ENCODE peak calls at places on chromosomes 16 and 17, in six cellular contexts. One of them, this sample, is unnamed.

GRCh38 chr17:56593741-56594527 is 435 bp downstream of the NOG start:
- DNase-seq in IMR-90: peak; percentile 71
- DNase-seq in stimulated activated CD8-positive, alpha-beta memory T cell treated with anti-CD3 and anti-CD28 coated beads, Interleukin-15, amount 100 ng/mL, for 48 hours: peak; percentile 30
- DNase-seq in A549: peak; percentile 71
- DNase-seq in Ammon's horn: peak; percentile 57
- DNase-seq in colonic mucosa: peak; percentile 29
- DNase-seq in this sample: peak; percentile 58

GRCh38 chr16:49411121-49411970 is 37.7 kb downstream of the C16orf78 start:
- DNase-seq in A549: no peak
- DNase-seq in stimulated activated CD8-positive, alpha-beta memory T cell treated with anti-CD3 and anti-CD28 coated beads, Interleukin-15, amount 100 ng/mL, for 48 hours: no peak
- DNase-seq in IMR-90: no peak
- DNase-seq in colonic mucosa: no peak
- DNase-seq in Ammon's horn: no peak
- DNase-seq in this sample: no peak

GRCh38 chr17:82529914-82530300 is 10.4 kb downstream of the FOXK2 start:
- DNase-seq in A549: no peak
- DNase-seq in stimulated activated CD8-positive, alpha-beta memory T cell treated with anti-CD3 and anti-CD28 coated beads, Interleukin-15, amount 100 ng/mL, for 48 hours: no peak
- DNase-seq in colonic mucosa: no peak
- DNase-seq in IMR-90: no peak
- DNase-seq in Ammon's horn: no peak
- DNase-seq in this sample: no peak

GRCh38 chr16:56203052-56203451 is 11.8 kb downstream of the GNAO1 start:
- DNase-seq in IMR-90: peak; percentile 6
- DNase-seq in stimulated activated CD8-positive, alpha-beta memory T cell treated with anti-CD3 and anti-CD28 coated beads, Interleukin-15, amount 100 ng/mL, for 48 hours: no peak
- DNase-seq in A549: peak; percentile 38
- DNase-seq in Ammon's horn: peak; percentile 45
- DNase-seq in colonic mucosa: no peak
- DNase-seq in this sample: peak; percentile 4

GRCh38 chr17:58317421-58318064 is 11.1 kb downstream of the TSPOAP1 start:
- DNase-seq in A549: peak; percentile 92
- DNase-seq in IMR-90: peak; percentile 75
- DNase-seq in colonic mucosa: peak; percentile 64
- DNase-seq in stimulated activated CD8-positive, alpha-beta memory T cell treated with anti-CD3 and anti-CD28 coated beads, Interleukin-15, amount 100 ng/mL, for 48 hours: peak; percentile 69
- DNase-seq in Ammon's horn: no peak
- DNase-seq in this sample: peak; percentile 41

GRCh38 chr16:2196162-2196980 is at the start of gene CASKIN1:
- DNase-seq in Ammon's horn: no peak
- DNase-seq in A549: no peak
- DNase-seq in colonic mucosa: no peak
- DNase-seq in stimulated activated CD8-positive, alpha-beta memory T cell treated with anti-CD3 and anti-CD28 coated beads, Interleukin-15, amount 100 ng/mL, for 48 hours: no peak
- DNase-seq in IMR-90: no peak
- DNase-seq in this sample: peak; percentile 16

GRCh38 chr16:11328172-11329079 is 16.8 kb upstream of the RMI2 start:
- DNase-seq in A549: peak; percentile 78
- DNase-seq in IMR-90: peak; percentile 97
- DNase-seq in stimulated activated CD8-positive, alpha-beta memory T cell treated with anti-CD3 and anti-CD28 coated beads, Interleukin-15, amount 100 ng/mL, for 48 hours: peak; percentile 43
- DNase-seq in Ammon's horn: peak; percentile 37
- DNase-seq in colonic mucosa: peak; percentile 61
- DNase-seq in this sample: peak; percentile 99

GRCh38 chr17:78645421-78646295 is 68.5 kb upstream of the DNAH17 start:
- DNase-seq in IMR-90: peak; percentile 34
- DNase-seq in stimulated activated CD8-positive, alpha-beta memory T cell treated with anti-CD3 and anti-CD28 coated beads, Interleukin-15, amount 100 ng/mL, for 48 hours: peak; percentile 44
- DNase-seq in colonic mucosa: peak; percentile 61
- DNase-seq in A549: peak; percentile 90
- DNase-seq in Ammon's horn: peak; percentile 74
- DNase-seq in this sample: peak; percentile 92

GRCh38 chr17:12282056-12282455 is 261.4 kb downstream of the MAP2K4 start:
- DNase-seq in A549: peak; percentile 8
- DNase-seq in stimulated activated CD8-positive, alpha-beta memory T cell treated with anti-CD3 and anti-CD28 coated beads, Interleukin-15, amount 100 ng/mL, for 48 hours: no peak
- DNase-seq in Ammon's horn: no peak
- DNase-seq in colonic mucosa: no peak
- DNase-seq in IMR-90: peak; percentile 90
- DNase-seq in this sample: peak; percentile 1

GRCh38 chr17:36550491-36551417 is 6.0 kb downstream of the GGNBP2 start:
- DNase-seq in Ammon's horn: no peak
- DNase-seq in A549: no peak
- DNase-seq in colonic mucosa: no peak
- DNase-seq in IMR-90: no peak
- DNase-seq in stimulated activated CD8-positive, alpha-beta memory T cell treated with anti-CD3 and anti-CD28 coated beads, Interleukin-15, amount 100 ng/mL, for 48 hours: no peak
- DNase-seq in this sample: no peak

GRCh38 chr16:2341456-2342447 is 1.2 kb upstream of the ABCA3 start:
- DNase-seq in Ammon's horn: no peak
- DNase-seq in stimulated activated CD8-positive, alpha-beta memory T cell treated with anti-CD3 and anti-CD28 coated beads, Interleukin-15, amount 100 ng/mL, for 48 hours: no peak
- DNase-seq in A549: no peak
- DNase-seq in IMR-90: no peak
- DNase-seq in colonic mucosa: no peak
- DNase-seq in this sample: no peak

GRCh38 chr16:75763250-75763649 is 37.0 kb upstream of the CPHXL start:
- DNase-seq in stimulated activated CD8-positive, alpha-beta memory T cell treated with anti-CD3 and anti-CD28 coated beads, Interleukin-15, amount 100 ng/mL, for 48 hours: no peak
- DNase-seq in Ammon's horn: no peak
- DNase-seq in IMR-90: no peak
- DNase-seq in A549: no peak
- DNase-seq in colonic mucosa: no peak
- DNase-seq in this sample: no peak

GRCh38 chr16:70728145-70728544 is 42.3 kb upstream of the MTSS2 start:
- DNase-seq in IMR-90: no peak
- DNase-seq in stimulated activated CD8-positive, alpha-beta memory T cell treated with anti-CD3 and anti-CD28 coated beads, Interleukin-15, amount 100 ng/mL, for 48 hours: no peak
- DNase-seq in colonic mucosa: no peak
- DNase-seq in A549: no peak
- DNase-seq in Ammon's horn: no peak
- DNase-seq in this sample: no peak

GRCh38 chr17:16463341-16464000 is 28.5 kb downstream of the LRRC75A start:
- DNase-seq in A549: no peak
- DNase-seq in IMR-90: peak; percentile 59
- DNase-seq in Ammon's horn: no peak
- DNase-seq in colonic mucosa: peak; percentile 93
- DNase-seq in stimulated activated CD8-positive, alpha-beta memory T cell treated with anti-CD3 and anti-CD28 coated beads, Interleukin-15, amount 100 ng/mL, for 48 hours: no peak
- DNase-seq in this sample: peak; percentile 88

GRCh38 chr16:32116080-32116479 is 137.0 kb upstream of the TP53TG3D start:
- DNase-seq in IMR-90: no peak
- DNase-seq in colonic mucosa: no peak
- DNase-seq in Ammon's horn: no peak
- DNase-seq in A549: no peak
- DNase-seq in stimulated activated CD8-positive, alpha-beta memory T cell treated with anti-CD3 and anti-CD28 coated beads, Interleukin-15, amount 100 ng/mL, for 48 hours: no peak
- DNase-seq in this sample: no peak

GRCh38 chr17:45958994-45959665 is 39.9 kb upstream of the STH start:
- DNase-seq in IMR-90: no peak
- DNase-seq in A549: no peak
- DNase-seq in Ammon's horn: no peak
- DNase-seq in colonic mucosa: no peak
- DNase-seq in stimulated activated CD8-positive, alpha-beta memory T cell treated with anti-CD3 and anti-CD28 coated beads, Interleukin-15, amount 100 ng/mL, for 48 hours: no peak
- DNase-seq in this sample: no peak

GRCh38 chr17:35257080-35257701 is 14.3 kb downstream of the SLFN5 start:
- DNase-seq in Ammon's horn: no peak
- DNase-seq in IMR-90: peak; percentile 41
- DNase-seq in stimulated activated CD8-positive, alpha-beta memory T cell treated with anti-CD3 and anti-CD28 coated beads, Interleukin-15, amount 100 ng/mL, for 48 hours: no peak
- DNase-seq in colonic mucosa: peak; percentile 74
- DNase-seq in A549: peak; percentile 51
- DNase-seq in this sample: peak; percentile 56

This sample was measured in fibroblast of villous mesenchyme.